ENCODE peak calls at places on chromosome 2, in four cellular contexts. O is pancreas, R is heart right ventricle, M is MG63. A is an unnamed sample. For H3K27me3 and H3K36me3, the result is how much of the 10 kb centered on the place peaks cover.

GRCh38 chr2:159454185-159454584 is 162.2 kb downstream of the BAZ2B start:
- DNase-seq in M (no peak), O (no peak), R (no peak), A (no peak)

GRCh38 chr2:44652701-44653100 is 288.8 kb upstream of the SIX3 start:
- DNase-seq in R (no peak), M (peak), O (no peak), A (no peak)

GRCh38 chr2:224165901-224166319 is 126.8 kb upstream of the SERPINE2 start:
- DNase-seq in R (no peak), M (no peak), O (no peak), A (no peak)

GRCh38 chr2:225041871-225042799 is at the start of gene DOCK10:
- DNase-seq in O (no peak), R (peak), M (peak), A (peak)

GRCh38 chr2:2686228-2686627 is 355.2 kb upstream of the MYT1L start:
- DNase-seq in O (no peak), M (no peak), R (no peak), A (no peak)

GRCh38 chr2:102204638-102205037 is 17.8 kb downstream of the IL1RL2 start:
- DNase-seq in O (no peak), R (no peak), M (no peak), A (no peak)

GRCh38 chr2:182133195-182133891 is 147.7 kb downstream of the PPP1R1C start:
- DNase-seq in R (no peak), M (no peak), O (no peak), A (no peak)

GRCh38 chr2:73981081-73981968 is 3.4 kb upstream of the TET3 start:
- DNase-seq in O (no peak), M (peak), R (peak), A (no peak)

GRCh38 chr2:136764397-136765255 is 719 bp upstream of the THSD7B start:
- DNase-seq in M (no peak), R (no peak), O (no peak), A (no peak)

GRCh38 chr2:237315170-237315880 is 98.6 kb downstream of the COL6A3 start:
- DNase-seq in R (peak), O (peak), M (peak), A (peak)

GRCh38 chr2:57368190-57368589 is 678.4 kb upstream of the VRK2 start:
- DNase-seq in O (no peak), R (no peak), M (no peak), A (no peak)

GRCh38 chr2:119114266-119114665 is 44.3 kb downstream of the C1QL2 start:
- DNase-seq in R (no peak), M (no peak), O (no peak), A (no peak)

DNA sequence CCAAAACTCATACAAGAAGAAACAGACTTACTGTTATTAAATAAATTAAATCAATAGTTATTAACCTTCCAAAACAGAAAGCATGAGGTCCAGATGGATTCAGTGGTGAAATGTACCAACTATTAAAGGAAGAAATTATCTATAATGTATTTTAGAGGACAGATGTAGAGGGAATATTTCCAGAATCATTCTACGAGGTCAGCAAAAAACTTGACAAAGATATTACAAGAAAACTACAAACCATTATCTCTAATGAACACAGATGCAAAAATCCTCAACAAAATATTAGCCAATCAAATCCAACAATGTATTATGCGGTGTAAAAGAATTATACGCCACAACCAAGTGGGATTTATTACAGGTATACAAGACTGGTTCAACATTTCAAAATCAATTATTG is 63.7 kb downstream of the ROCK2 start:
- DNase-seq in O (no peak), R (no peak), M (no peak), A (no peak)
- H3K27me3 ChIP-seq in O (under half), R (under half), M (under half), A (under half)

DNA sequence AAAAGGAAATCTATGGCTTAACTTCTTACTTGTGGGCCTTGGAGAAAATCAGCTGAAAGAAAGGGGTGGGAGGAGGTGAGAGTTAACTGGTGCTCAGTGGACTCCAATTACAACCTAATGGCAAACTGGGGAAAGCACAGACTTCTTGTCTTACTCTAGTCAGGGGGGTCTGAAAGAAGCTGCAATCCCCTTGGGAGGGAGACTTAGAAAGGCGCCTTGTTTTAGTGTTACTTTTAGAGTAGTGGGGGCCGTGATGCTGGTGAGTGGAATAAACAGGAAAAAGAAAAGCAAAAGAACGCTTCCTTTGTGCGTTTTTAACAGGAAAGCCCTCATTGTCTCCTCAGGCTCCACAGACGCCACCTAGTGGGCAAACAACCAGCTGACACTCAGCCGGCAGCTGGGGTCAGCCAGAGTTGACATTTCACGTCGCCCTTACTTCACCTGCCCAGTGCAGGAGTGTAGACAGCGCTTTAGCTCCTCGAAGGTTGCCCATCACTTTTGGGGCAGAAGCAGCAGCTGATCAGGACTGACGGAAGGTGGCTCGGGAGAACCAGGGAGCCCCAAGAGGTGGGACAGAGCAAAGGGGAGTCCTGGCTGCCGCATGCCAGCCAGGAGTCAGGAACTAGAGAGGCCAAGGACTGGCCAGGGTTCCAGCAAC is 55.9 kb upstream of the GORASP2 start:
- DNase-seq in R (peak), O (peak), M (peak), A (peak)
- H3K4me3 ChIP-seq in R (no peak), O (no peak), M (peak), A (no peak)

DNA sequence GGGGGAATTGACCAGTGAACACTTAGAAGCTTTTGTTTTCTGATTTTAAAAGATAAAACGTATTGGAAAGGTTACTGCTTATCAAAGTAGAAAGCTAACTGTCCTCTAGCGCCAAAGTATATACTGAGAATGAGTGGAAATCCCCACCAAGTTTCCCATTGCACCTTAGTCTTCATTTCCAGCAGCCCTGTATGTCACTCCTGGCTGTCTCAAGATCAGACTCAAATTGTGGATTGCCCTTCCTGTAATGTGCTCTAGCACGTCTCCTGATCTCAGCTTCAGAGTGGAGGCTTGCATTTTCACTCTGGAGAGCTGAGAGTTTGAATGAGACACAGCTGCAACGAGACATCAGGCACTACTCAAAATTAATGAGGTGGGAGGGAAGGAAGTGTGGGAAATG is 26.6 kb downstream of the MFF start:
- DNase-seq in O (no peak), M (no peak), R (no peak), A (no peak)
- H3K36me3 ChIP-seq in O (under half), M (half or more), R (half or more), A (under half)

GRCh38 chr2:20900052-20900636 is 77.2 kb upstream of the LDAH start:
- DNase-seq in M (no peak), O (no peak), R (no peak), A (no peak)
- H3K27me3 ChIP-seq in M (under half), O (under half), R (under half), A (under half)

GRCh38 chr2:85872536-85873161 is 16.1 kb downstream of the ST3GAL5 start:
- DNase-seq in O (no peak), M (no peak), R (no peak), A (no peak)

GRCh38 chr2:85868837-85869236 is 20.0 kb downstream of the ST3GAL5 start:
- DNase-seq in O (no peak), R (no peak), M (no peak), A (no peak)

GRCh38 chr2:85875613-85876012 is 13.2 kb downstream of the ST3GAL5 start:
- DNase-seq in M (no peak), O (no peak), R (no peak), A (no peak)

GRCh38 chr2:85871494-85872164 is 17.2 kb downstream of the ST3GAL5 start:
- DNase-seq in R (no peak), M (no peak), O (peak), A (no peak)

GRCh38 chr2:85873679-85874078 is 15.1 kb downstream of the ST3GAL5 start:
- DNase-seq in O (no peak), R (no peak), M (no peak), A (no peak)
- H3K4me3 ChIP-seq in O (no peak), R (no peak), M (no peak), A (no peak)

A was measured in SJSA1.